ENCODE peak calls at places on chromosomes 5 and 9, in four cellular contexts. Z is HTR-8/SVneo, X is transverse colon, Q is fibroblast of pulmonary artery. W is an unnamed sample.

GRCh38 chr5:3599283-3600105 is 3.9 kb downstream of the IRX1 start:
- DNase-seq in Q (no peak), X (no peak), Z (no peak), W (no peak)

GRCh38 chr5:122126177-122126701 is 3.1 kb upstream of the ZNF474 start:
- DNase-seq in X (no peak), Q (peak), Z (peak), W (peak)

GRCh38 chr5:59185757-59186385 is 603.0 kb downstream of the RAB3C start:
- DNase-seq in Z (no peak), X (no peak), Q (no peak), W (no peak)

GRCh38 chr5:54442271-54442670 is 13.2 kb upstream of the HSPB3 start:
- DNase-seq in X (no peak), Z (no peak), Q (no peak), W (no peak)

GRCh38 chr9:22342489-22343217 is 104.0 kb upstream of the DMRTA1 start:
- DNase-seq in Q (peak), Z (peak), X (no peak), W (no peak)

GRCh38 chr5:149135536-149136201 is 5.6 kb upstream of the ABLIM3 start:
- DNase-seq in Q (peak), Z (no peak), X (no peak), W (peak)

GRCh38 chr9:113250807-113251206 is 24.6 kb downstream of the CDC26 start:
- DNase-seq in Q (no peak), X (no peak), Z (no peak), W (no peak)

GRCh38 chr9:72012642-72013041 is 47.8 kb downstream of the C9orf57 start:
- DNase-seq in Z (no peak), Q (no peak), X (no peak), W (no peak)

GRCh38 chr5:176629853-176630680 is at the start of the genes EIF4E1B and SNCB:
- DNase-seq in X (no peak), Z (peak), Q (peak), W (no peak)

GRCh38 chr9:38362912-38363588 is 29.5 kb upstream of the ALDH1B1 start:
- DNase-seq in Z (peak), X (peak), Q (peak), W (peak)

GRCh38 chr9:137671721-137672120 is 52.9 kb downstream of the EHMT1 start:
- DNase-seq in X (no peak), Q (no peak), Z (no peak), W (no peak)

GRCh38 chr5:83583859-83584258 is 112.3 kb downstream of the VCAN start:
- DNase-seq in X (no peak), Z (no peak), Q (peak), W (peak)

GRCh38 chr5:177111720-177112394 is 21.7 kb upstream of the NSD1 start:
- DNase-seq in X (peak), Q (peak), Z (peak), W (peak)

GRCh38 chr5:10699987-10700386 is 61.0 kb downstream of the DAP start:
- DNase-seq in Z (no peak), X (no peak), Q (no peak), W (no peak)

GRCh38 chr9:96720435-96720834 is 57.5 kb downstream of the ZNF510 start:
- DNase-seq in Z (no peak), X (no peak), Q (no peak), W (no peak)

GRCh38 chr9:129392093-129392541 is 214.1 kb upstream of the IER5L start:
- DNase-seq in Z (no peak), X (no peak), Q (no peak), W (no peak)

GRCh38 chr5:114450516-114450909 is 88.6 kb downstream of the KCNN2 start:
- DNase-seq in Q (peak), Z (no peak), X (no peak), W (no peak)

GRCh38 chr9:134947265-134947955 is 29.7 kb upstream of the FCN1 start:
- DNase-seq in X (no peak), Q (no peak), Z (no peak), W (no peak)

GRCh38 chr9:132586830-132587483 is 4.6 kb downstream of the BARHL1 start:
- DNase-seq in Q (no peak), X (no peak), Z (no peak), W (no peak)

GRCh38 chr5:100600289-100600994 is 65.3 kb downstream of the FAM174A start:
- DNase-seq in Q (no peak), Z (no peak), X (no peak), W (no peak)

GRCh38 chr5:110612778-110613396 is 113.6 kb downstream of the TMEM232 start:
- DNase-seq in Q (no peak), Z (no peak), X (no peak), W (no peak)

GRCh38 chr5:135176991-135177390 is 143.0 kb upstream of the PITX1 start:
- DNase-seq in Q (no peak), Z (no peak), X (no peak), W (no peak)

GRCh38 chr5:136636001-136636400 is 270.7 kb upstream of the TRPC7 start:
- DNase-seq in Z (no peak), X (no peak), Q (no peak), W (no peak)

GRCh38 chr5:143029293-143029692 is 259.1 kb downstream of the ARHGAP26 start:
- DNase-seq in Q (no peak), Z (no peak), X (no peak), W (no peak)

GRCh38 chr5:126516133-126516532 is 78.9 kb downstream of the ALDH7A1 start:
- DNase-seq in X (no peak), Z (peak), Q (no peak), W (peak)

GRCh38 chr5:54302267-54302687 is 8.1 kb downstream of the ARL15 start:
- DNase-seq in Z (peak), Q (peak), X (no peak), W (peak)

GRCh38 chr5:144566747-144567415 is 396.2 kb downstream of the KCTD16 start:
- DNase-seq in X (no peak), Z (no peak), Q (no peak), W (no peak)

GRCh38 chr5:89396262-89396975 is 513.4 kb upstream of the MEF2C start:
- DNase-seq in X (no peak), Z (no peak), Q (peak), W (peak)

GRCh38 chr5:132557425-132557805 is 638 bp downstream of the RAD50 start:
- DNase-seq in Z (peak), X (peak), Q (peak), W (peak)

GRCh38 chr5:142924135-142924883 is 154.1 kb downstream of the ARHGAP26 start:
- DNase-seq in X (no peak), Q (peak), Z (no peak), W (peak)

GRCh38 chr9:87865626-87866025 is 17.1 kb upstream of the SPATA31E1 start:
- DNase-seq in Q (no peak), X (no peak), Z (no peak), W (no peak)

GRCh38 chr5:115379622-115380344 is 83.3 kb upstream of the CCDC112 start:
- DNase-seq in Q (no peak), X (peak), Z (no peak), W (no peak)

GRCh38 chr5:125002727-125003598 is 256.5 kb upstream of the ZNF608 start:
- DNase-seq in Q (no peak), Z (no peak), X (no peak), W (no peak)

GRCh38 chr9:127569819-127570401 is 42.2 kb upstream of the STXBP1 start:
- DNase-seq in X (no peak), Z (no peak), Q (peak), W (peak)

W was measured in H4.